ENCODE peak calls at places on chromosomes 1 and 21, in seven cellular contexts. F, C, P, H, V, X and T are unnamed samples.

GRCh38 chr1:113508364-113509164 is 118.2 kb downstream of the MAGI3 start:
- DNase-seq in H (no peak), V (no peak), P (no peak), C (no peak), F (no peak), X (no peak), T (no peak)

GRCh38 chr1:68511254-68511653 is 14.4 kb upstream of the DEPDC1 start:
- DNase-seq in V (no peak), P (no peak), F (no peak), X (no peak), C (no peak), H (no peak), T (no peak)

GRCh38 chr1:150807674-150808073 is 386 bp downstream of the CTSK start:
- DNase-seq in P (no peak), F (peak; percentile 25), H (no peak), V (no peak), X (no peak), C (no peak), T (no peak)

GRCh38 chr1:69569983-69570755 is 2.4 kb downstream of the LRRC7 start:
- DNase-seq in P (no peak), V (no peak), C (peak; percentile 29), F (peak; percentile 47), H (no peak), X (no peak), T (no peak)

GRCh38 chr1:40921981-40922677 is 57.4 kb upstream of the CTPS1 start:
- DNase-seq in P (no peak), F (no peak), H (no peak), C (no peak), X (no peak), V (no peak), T (no peak)

GRCh38 chr1:193313354-193314140 is 127.1 kb upstream of the B3GALT2 start:
- DNase-seq in V (no peak), X (no peak), P (no peak), C (no peak), F (no peak), H (no peak), T (no peak)

GRCh38 chr1:243742814-243743213 is 107.2 kb downstream of the AKT3 start:
- DNase-seq in H (no peak), C (peak; percentile 88), V (no peak), P (no peak), X (no peak), F (peak; percentile 67), T (no peak)

GRCh38 chr1:44924835-44925464 is 61.4 kb downstream of the EIF2B3 start:
- DNase-seq in X (peak; percentile 63), C (peak; percentile 81), H (no peak), V (no peak), F (peak; percentile 79), P (no peak), T (no peak)

GRCh38 chr1:245645406-245645805 is 490.6 kb downstream of the KIF26B start:
- DNase-seq in P (no peak), H (no peak), V (no peak), F (no peak), X (no peak), C (no peak), T (no peak)

GRCh38 chr1:209249280-209249670 is 334.2 kb upstream of the CAMK1G start:
- DNase-seq in P (peak; percentile 62), X (no peak), F (no peak), V (no peak), C (no peak), H (no peak), T (no peak)

GRCh38 chr1:227396539-227397355 is 78.5 kb upstream of the CDC42BPA start:
- DNase-seq in X (no peak), P (no peak), C (peak; percentile 27), V (no peak), H (no peak), F (peak; percentile 79), T (no peak)

GRCh38 chr1:4674676-4675075 is 20.3 kb downstream of the AJAP1 start:
- DNase-seq in X (no peak), C (no peak), H (no peak), V (no peak), P (no peak), F (no peak), T (no peak)

GRCh38 chr1:217921126-217921900 is 290.2 kb downstream of the SPATA17 start:
- DNase-seq in C (peak; percentile 25), V (no peak), H (no peak), X (no peak), F (no peak), P (no peak), T (no peak)

GRCh38 chr1:239311331-239311730 is 75.0 kb upstream of the CHRM3 start:
- DNase-seq in P (no peak), X (no peak), V (no peak), F (no peak), C (no peak), H (no peak), T (no peak)

GRCh38 chr1:216914974-216915373 is 191.7 kb upstream of the ESRRG start:
- DNase-seq in H (no peak), C (no peak), X (no peak), P (no peak), F (peak; percentile 63), V (no peak), T (no peak)

GRCh38 chr1:116418091-116418830 is 45.2 kb downstream of the ATP1A1 start:
- DNase-seq in X (peak; percentile 82), P (no peak), F (peak; percentile 85), V (peak; percentile 71), H (peak; percentile 82), C (peak; percentile 73), T (peak; percentile 67)

GRCh38 chr1:234737210-234737761 is 127.3 kb upstream of the IRF2BP2 start:
- DNase-seq in V (no peak), F (no peak), C (no peak), X (no peak), H (no peak), P (no peak), T (no peak)

GRCh38 chr21:33642896-33643657 is 776 bp downstream of the ITSN1 start:
- DNase-seq in P (no peak), H (peak; percentile 44), C (peak; percentile 20), F (peak; percentile 35), V (peak; percentile 30), X (peak; percentile 12), T (no peak)

GRCh38 chr1:58290685-58291372 is 255.7 kb downstream of the OMA1 start:
- DNase-seq in C (peak; percentile 13), V (no peak), X (no peak), H (peak; percentile 60), F (peak; percentile 32), P (no peak), T (no peak)

GRCh38 chr1:94037392-94038229 is 83.3 kb downstream of the ABCA4 start:
- DNase-seq in C (no peak), X (no peak), V (no peak), P (no peak), H (no peak), F (no peak), T (no peak)

GRCh38 chr1:221766210-221766609 is 24.3 kb upstream of the DUSP10 start:
- DNase-seq in P (no peak), H (no peak), F (peak; percentile 24), V (no peak), C (peak; percentile 30), X (no peak), T (no peak)

GRCh38 chr1:59831529-59831928 is 16.8 kb downstream of the HOOK1 start:
- DNase-seq in P (no peak), V (no peak), X (no peak), F (no peak), H (no peak), C (no peak), T (no peak)

GRCh38 chr1:229102741-229103480 is 168.0 kb upstream of the RAB4A start:
- DNase-seq in F (peak; percentile 44), X (no peak), P (no peak), V (no peak), C (no peak), H (no peak), T (no peak)

GRCh38 chr1:183551924-183552323 is 38.3 kb downstream of the NCF2 start:
- DNase-seq in F (no peak), X (no peak), V (no peak), H (no peak), C (no peak), P (no peak), T (no peak)

GRCh38 chr1:183554577-183554976 is 35.7 kb downstream of the NCF2 start:
- DNase-seq in H (no peak), X (no peak), C (no peak), P (no peak), F (no peak), V (no peak), T (no peak)

GRCh38 chr1:183550915-183551314 is 39.3 kb downstream of the NCF2 start:
- DNase-seq in V (no peak), P (no peak), F (no peak), H (no peak), C (no peak), X (no peak), T (no peak)

GRCh38 chr1:183559061-183559460 is 31.2 kb downstream of the NCF2 start:
- DNase-seq in H (no peak), C (no peak), F (no peak), V (no peak), X (no peak), P (no peak), T (no peak)

DNA sequence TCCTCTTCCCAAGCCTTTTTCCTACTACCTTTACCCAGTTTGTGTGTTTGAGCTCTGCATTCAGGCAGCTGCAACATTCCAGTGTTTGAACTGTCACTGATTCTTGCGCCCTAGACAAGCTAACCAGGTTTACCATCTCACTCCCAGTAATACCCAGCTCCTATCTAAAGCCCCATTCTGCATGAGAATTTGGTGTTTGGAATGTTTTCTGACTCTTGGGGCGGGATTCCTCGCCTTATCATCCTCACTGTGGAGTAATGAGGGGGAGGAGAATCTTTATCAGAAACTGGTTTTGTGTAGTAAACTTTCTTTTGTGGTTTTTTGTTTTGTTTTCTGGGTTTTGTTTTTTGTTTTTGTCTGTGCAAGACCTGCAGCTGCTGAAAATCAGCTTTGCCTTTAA is 36.5 kb downstream of the NCF2 start:
- DNase-seq in C (no peak), P (no peak), V (no peak), F (peak; percentile 10), H (no peak), X (no peak), T (no peak)
- H3K27ac ChIP-seq in C (no peak overlapping the region), P (no peak overlapping the region), V (no peak overlapping the region), F (no peak overlapping the region), H (no peak overlapping the region), X (no peak overlapping the region), T (no peak overlapping the region)

GRCh38 chr1:13583964-13584791 is 546 bp downstream of the PDPN start:
- DNase-seq in H (no peak), P (no peak), X (no peak), F (peak; percentile 72), C (peak; percentile 82), V (peak; percentile 35), T (no peak)
- H3K27ac ChIP-seq in H (no peak overlapping the region), P (peak overlapping the region; percentile 73), X (no peak overlapping the region), F (no peak overlapping the region), C (peak overlapping the region; percentile 66), V (no peak overlapping the region), T (peak overlapping the region; percentile 66)

GRCh38 chr1:43510621-43511020 is 20.1 kb upstream of the PTPRF start:
- DNase-seq in V (no peak), X (no peak), P (peak; percentile 80), F (no peak), C (no peak), H (no peak), T (no peak)
- H3K27ac ChIP-seq in V (no peak overlapping the region), X (no peak overlapping the region), P (no peak overlapping the region), F (no peak overlapping the region), C (no peak overlapping the region), H (no peak overlapping the region), T (no peak overlapping the region)

DNA sequence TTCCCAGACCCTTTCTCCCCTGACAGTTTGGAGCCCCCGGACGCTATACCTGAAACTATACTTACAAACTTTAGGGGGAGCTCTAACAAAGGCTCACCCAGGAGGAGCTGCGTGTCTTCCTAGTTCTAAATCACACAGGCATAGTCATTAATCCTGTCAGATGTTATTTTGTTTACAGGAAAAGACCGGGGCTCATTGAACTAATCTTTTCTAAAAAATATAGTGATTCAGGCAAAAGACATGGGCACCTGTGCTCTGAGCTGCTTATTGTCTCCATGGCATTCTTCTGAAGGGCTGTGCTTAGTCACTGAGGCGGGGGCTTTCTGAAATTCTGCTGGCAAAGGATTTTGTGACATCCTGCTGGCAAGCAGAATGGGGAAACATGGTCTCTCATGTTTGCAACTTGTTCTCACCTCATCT is 1577.0 kb downstream of the NCAM2 start:
- DNase-seq in P (no peak), H (no peak), X (no peak), C (no peak), F (no peak), V (no peak), T (no peak)
- H3K27ac ChIP-seq in P (no peak overlapping the region), H (no peak overlapping the region), X (no peak overlapping the region), C (no peak overlapping the region), F (no peak overlapping the region), V (no peak overlapping the region), T (no peak overlapping the region)